ENCODE peak calls at places on chromosome 12, in five cellular contexts. Y, T, K, I and J are unnamed samples.

GRCh38 chr12:122265433-122265832 is 861 bp downstream of the VPS33A start:
- DNase-seq in K (no peak), T (no peak), Y (no peak), I (no peak), J (no peak)

GRCh38 chr12:89799316-89799715 is 90.7 kb upstream of the ATP2B1 start:
- DNase-seq in T (no peak), I (no peak), K (no peak), Y (no peak), J (no peak)

GRCh38 chr12:9784326-9784725 is 23.6 kb upstream of the CD69 start:
- DNase-seq in I (no peak), K (no peak), T (no peak), Y (no peak), J (no peak)

GRCh38 chr12:52063986-52064649 is 5.7 kb upstream of the ATG101 start:
- DNase-seq in T (no peak), K (peak), Y (peak), I (peak), J (no peak)

GRCh38 chr12:11797317-11797913 is 147.9 kb downstream of the ETV6 start:
- DNase-seq in T (peak), Y (no peak), I (peak), K (peak), J (no peak)

GRCh38 chr12:45299132-45299692 is 83.3 kb downstream of the ANO6 start:
- DNase-seq in I (peak), T (no peak), K (no peak), Y (no peak), J (no peak)

GRCh38 chr12:124626841-124627502 is 59.6 kb upstream of the NCOR2 start:
- DNase-seq in I (peak), T (no peak), K (peak), Y (peak), J (no peak)

GRCh38 chr12:88946377-88946997 is 366.2 kb upstream of the KITLG start:
- DNase-seq in Y (no peak), K (no peak), I (peak), T (no peak), J (no peak)

GRCh38 chr12:57803317-57803893 is 15.1 kb downstream of the AVIL start:
- DNase-seq in I (peak), T (no peak), K (peak), Y (peak), J (no peak)

GRCh38 chr12:113155060-113155459 is 5.5 kb downstream of the CFAP73 start:
- DNase-seq in Y (no peak), I (no peak), K (no peak), T (no peak), J (no peak)

GRCh38 chr12:104772336-104772735 is 185.8 kb downstream of the SLC41A2 start:
- DNase-seq in Y (no peak), I (no peak), T (no peak), K (no peak), J (no peak)

GRCh38 chr12:92495108-92495507 is 207.7 kb upstream of the PLEKHG7 start:
- DNase-seq in K (no peak), I (no peak), Y (no peak), T (no peak), J (no peak)

GRCh38 chr12:33830070-33830469 is 192.2 kb upstream of the ALG10 start:
- DNase-seq in T (no peak), I (no peak), Y (no peak), K (no peak), J (no peak)

GRCh38 chr12:125687403-125687802 is 622.2 kb downstream of the AACS start:
- DNase-seq in I (no peak), T (no peak), Y (no peak), K (no peak), J (no peak)

GRCh38 chr12:109714141-109714912 is 702 bp downstream of the FAM222A start:
- DNase-seq in K (peak), T (peak), Y (peak), I (peak), J (peak)

GRCh38 chr12:52506858-52507715 is 13.1 kb downstream of the KRT5 start:
- DNase-seq in I (peak), K (no peak), Y (no peak), T (no peak), J (no peak)

GRCh38 chr12:256225-256624 is 6.4 kb downstream of the SLC6A13 start:
- DNase-seq in T (no peak), I (no peak), Y (no peak), K (no peak), J (no peak)

GRCh38 chr12:20657496-20657895 is 37.6 kb upstream of the SLCO1C1 start:
- DNase-seq in Y (no peak), I (no peak), T (no peak), K (no peak), J (no peak)

GRCh38 chr12:104703372-104703771 is 246.6 kb downstream of the CHST11 start:
- DNase-seq in I (no peak), T (no peak), K (no peak), Y (no peak), J (no peak)

GRCh38 chr12:95600567-95600966 is 49.3 kb upstream of the USP44 start:
- DNase-seq in K (peak), Y (peak), I (no peak), T (no peak), J (no peak)

GRCh38 chr12:71070416-71071155 is 87.2 kb downstream of the TSPAN8 start:
- DNase-seq in T (no peak), K (no peak), I (no peak), Y (no peak), J (no peak)

GRCh38 chr12:54173066-54173726 is 15.6 kb downstream of the SMUG1 start:
- DNase-seq in T (no peak), K (peak), I (peak), Y (peak), J (peak)

GRCh38 chr12:24500466-24501232 is 448.3 kb downstream of the BCAT1 start:
- DNase-seq in T (no peak), Y (no peak), I (peak), K (no peak), J (no peak)

GRCh38 chr12:123058980-123059379 is 78.5 kb downstream of the ARL6IP4 start:
- DNase-seq in K (no peak), I (peak), T (no peak), Y (no peak), J (no peak)

GRCh38 chr12:10615532-10615931 is 2.1 kb upstream of the MAGOHB start:
- DNase-seq in K (no peak), Y (no peak), I (no peak), T (no peak), J (no peak)

GRCh38 chr12:65355461-65355860 is 77.0 kb downstream of the MSRB3 start:
- DNase-seq in Y (no peak), K (no peak), I (peak), T (no peak), J (no peak)

GRCh38 chr12:116236986-116237385 is 40.5 kb downstream of the MED13L start:
- DNase-seq in T (no peak), Y (no peak), K (no peak), I (no peak), J (no peak)

GRCh38 chr12:19953734-19954133 is 414.6 kb upstream of the PDE3A start:
- DNase-seq in Y (no peak), T (no peak), I (no peak), K (no peak), J (no peak)

GRCh38 chr12:101019667-101020066 is 190.4 kb downstream of the SLC5A8 start:
- DNase-seq in T (no peak), I (no peak), K (no peak), Y (no peak), J (no peak)

GRCh38 chr12:95646781-95647184 is 95.5 kb upstream of the USP44 start:
- DNase-seq in K (no peak), I (peak), T (peak), Y (no peak), J (no peak)

GRCh38 chr12:131872154-131873046 is 22.0 kb upstream of the ULK1 start:
- DNase-seq in T (peak), K (no peak), Y (no peak), I (peak), J (no peak)